ENCODE peak calls at places on chromosome 14, in eight cellular contexts. One of them, this sample, is unnamed.

GRCh38 chr14:101008631-101009336 is 105.3 kb upstream of the RTL1 start:
- DNase-seq in testis: no peak
- DNase-seq in WTC11: no peak
- DNase-seq in fibroblast of pulmonary artery: no peak
- DNase-seq in T-helper 2 cell: no peak
- DNase-seq in H4: no peak
- DNase-seq in transverse colon: no peak
- DNase-seq in GM04503: peak; percentile 34
- DNase-seq in this sample: no peak

GRCh38 chr14:83826838-83827237 is 1703.1 kb upstream of the FLRT2 start:
- DNase-seq in testis: no peak
- DNase-seq in WTC11: no peak
- DNase-seq in fibroblast of pulmonary artery: peak; percentile 27
- DNase-seq in T-helper 2 cell: no peak
- DNase-seq in H4: peak; percentile 47
- DNase-seq in transverse colon: no peak
- DNase-seq in GM04503: peak; percentile 23
- DNase-seq in this sample: no peak

GRCh38 chr14:79369359-79370332 is 841.7 kb downstream of the DIO2 start:
- DNase-seq in testis: no peak
- DNase-seq in WTC11: no peak
- DNase-seq in fibroblast of pulmonary artery: peak; percentile 98
- DNase-seq in T-helper 2 cell: no peak
- DNase-seq in H4: peak; percentile 90
- DNase-seq in transverse colon: no peak
- DNase-seq in GM04503: peak; percentile 7
- DNase-seq in this sample: peak; percentile 81

GRCh38 chr14:69324341-69324931 is 64.5 kb downstream of the GALNT16 start:
- DNase-seq in testis: no peak
- DNase-seq in WTC11: peak; percentile 0
- DNase-seq in fibroblast of pulmonary artery: no peak
- DNase-seq in T-helper 2 cell: no peak
- DNase-seq in H4: no peak
- DNase-seq in transverse colon: no peak
- DNase-seq in GM04503: no peak
- DNase-seq in this sample: no peak

GRCh38 chr14:53890611-53891091 is 66.0 kb downstream of the BMP4 start:
- DNase-seq in testis: no peak
- DNase-seq in WTC11: peak; percentile 36
- DNase-seq in fibroblast of pulmonary artery: no peak
- DNase-seq in T-helper 2 cell: no peak
- DNase-seq in H4: no peak
- DNase-seq in transverse colon: no peak
- DNase-seq in GM04503: no peak
- DNase-seq in this sample: no peak

GRCh38 chr14:99363051-99363450 is 91.1 kb upstream of the BCL11B start:
- DNase-seq in testis: no peak
- DNase-seq in WTC11: no peak
- DNase-seq in fibroblast of pulmonary artery: no peak
- DNase-seq in T-helper 2 cell: no peak
- DNase-seq in H4: no peak
- DNase-seq in transverse colon: no peak
- DNase-seq in GM04503: no peak
- DNase-seq in this sample: no peak

GRCh38 chr14:60242420-60242819 is 6.6 kb upstream of the PPM1A start:
- DNase-seq in testis: no peak
- DNase-seq in WTC11: no peak
- DNase-seq in fibroblast of pulmonary artery: no peak
- DNase-seq in T-helper 2 cell: no peak
- DNase-seq in H4: no peak
- DNase-seq in transverse colon: no peak
- DNase-seq in GM04503: no peak
- DNase-seq in this sample: no peak

GRCh38 chr14:69685217-69685616 is 73.8 kb downstream of the SUSD6 start:
- DNase-seq in testis: no peak
- DNase-seq in WTC11: no peak
- DNase-seq in fibroblast of pulmonary artery: no peak
- DNase-seq in T-helper 2 cell: no peak
- DNase-seq in H4: no peak
- DNase-seq in transverse colon: no peak
- DNase-seq in GM04503: no peak
- DNase-seq in this sample: no peak

GRCh38 chr14:103748539-103748867 is 32.9 kb downstream of the ZFYVE21 start:
- DNase-seq in testis: no peak
- DNase-seq in WTC11: no peak
- DNase-seq in fibroblast of pulmonary artery: no peak
- DNase-seq in T-helper 2 cell: no peak
- DNase-seq in H4: no peak
- DNase-seq in transverse colon: no peak
- DNase-seq in GM04503: no peak
- DNase-seq in this sample: no peak

This sample was measured in NCI-H460.